ENCODE peak calls at places on chromosomes 16 and 17, in five cellular contexts. M, B, P, G and X are unnamed samples.

GRCh38 chr16:89155184-89155679 is 16.3 kb upstream of the CDH15 start:
- DNase-seq in M (peak), B (peak), G (no peak), P (peak), X (no peak)

GRCh38 chr16:22670551-22670970 is 143.4 kb upstream of the HS3ST2 start:
- DNase-seq in M (no peak), G (no peak), B (peak), P (no peak), X (no peak)

GRCh38 chr16:67157892-67158635 is 1.6 kb downstream of the TRADD start:
- DNase-seq in P (no peak), M (no peak), G (no peak), B (no peak), X (no peak)

GRCh38 chr16:24360936-24361335 is 104.8 kb downstream of the CACNG3 start:
- DNase-seq in B (no peak), P (no peak), G (no peak), M (no peak), X (no peak)

GRCh38 chr16:82761236-82761635 is 134.5 kb downstream of the CDH13 start:
- DNase-seq in M (peak), P (peak), G (no peak), B (peak), X (no peak)

GRCh38 chr17:20010099-20010863 is 1.1 kb downstream of the SPECC1 start:
- DNase-seq in B (peak), P (peak), G (peak), M (peak), X (peak)

GRCh38 chr17:17151055-17151454 is 55.1 kb downstream of the PLD6 start:
- DNase-seq in M (peak), G (no peak), B (no peak), P (no peak), X (no peak)

GRCh38 chr16:29192329-29193247 is 207.7 kb downstream of the LAT start:
- DNase-seq in G (no peak), M (no peak), B (peak), P (no peak), X (no peak)

GRCh38 chr17:74478369-74479100 is 12.1 kb downstream of the CD300A start:
- DNase-seq in P (no peak), G (no peak), B (no peak), M (no peak), X (peak)

GRCh38 chr16:985237-985636 is 3.7 kb downstream of the SOX8 start:
- DNase-seq in P (no peak), G (no peak), B (no peak), M (no peak), X (no peak)

GRCh38 chr17:1683489-1683888 is 1.2 kb downstream of the PRPF8 start:
- DNase-seq in M (no peak), G (peak), P (no peak), B (no peak), X (peak)

GRCh38 chr16:13307255-13307654 is 405.9 kb downstream of the SHISA9 start:
- DNase-seq in G (peak), P (no peak), M (peak), B (no peak), X (no peak)

GRCh38 chr17:17577373-17577772 is 14.1 kb downstream of the PEMT start:
- DNase-seq in P (no peak), B (no peak), G (no peak), M (no peak), X (no peak)

GRCh38 chr16:2040450-2041105 is 7.1 kb downstream of the NTHL1 start:
- DNase-seq in G (no peak), P (no peak), M (no peak), B (no peak), X (no peak)

GRCh38 chr16:68732741-68733399 is 4.2 kb upstream of the CDH1 start:
- DNase-seq in P (no peak), M (no peak), B (no peak), G (no peak), X (no peak)

GRCh38 chr17:7021993-7022778 is 664 bp upstream of the BCL6B start:
- DNase-seq in M (peak), G (peak), P (peak), B (peak), X (peak)

GRCh38 chr16:56868175-56868574 is 3.2 kb downstream of the SLC12A3 start:
- DNase-seq in M (no peak), B (no peak), G (no peak), P (no peak), X (no peak)

GRCh38 chr17:42247734-42248133 is 28.5 kb downstream of the STAT5B start:
- DNase-seq in B (no peak), P (no peak), M (peak), G (no peak), X (peak)

GRCh38 chr17:76593338-76593737 is 7.7 kb upstream of the ST6GALNAC2 start:
- DNase-seq in B (no peak), M (no peak), G (no peak), P (no peak), X (no peak)

GRCh38 chr16:54164789-54165173 is 121.8 kb downstream of the IRX3 start:
- DNase-seq in B (no peak), G (no peak), P (no peak), M (no peak), X (peak)

GRCh38 chr16:35207059-35207999 is 1747.9 kb downstream of the TP53TG3F start:
- DNase-seq in M (no peak), G (no peak), B (no peak), P (no peak), X (no peak)

GRCh38 chr17:81245024-81245664 is 6.0 kb downstream of the NDUFAF8 start:
- DNase-seq in B (no peak), G (no peak), P (no peak), M (peak), X (no peak)

GRCh38 chr17:78962345-78962983 is 17.3 kb downstream of the LGALS3BP start:
- DNase-seq in G (no peak), M (no peak), P (no peak), B (no peak), X (no peak)